ENCODE peak calls at places on chromosomes 3 and 15, in five cellular contexts. U is T-helper 17 cell; H is iris pigment epithelial cell; Z is retina; Q is effector CD4-positive, alpha-beta T cell. I is an unnamed sample.

GRCh38 chr15:83605595-83605994 is 48.3 kb upstream of the ADAMTSL3 start:
- DNase-seq in U (no peak), H (no peak), Z (no peak), Q (no peak), I (no peak)

GRCh38 chr3:158748237-158748828 is 16.1 kb upstream of the RARRES1 start:
- DNase-seq in U (no peak), H (peak; percentile 57), Z (no peak), Q (no peak), I (no peak)

GRCh38 chr15:70323111-70323851 is 225.6 kb upstream of the TLE3 start:
- DNase-seq in U (no peak), H (peak; percentile 69), Z (peak; percentile 74), Q (no peak), I (peak; percentile 22)

GRCh38 chr3:151709847-151710246 is 23.9 kb upstream of the AADACL2 start:
- DNase-seq in U (no peak), H (peak; percentile 83), Z (no peak), Q (no peak), I (no peak)

GRCh38 chr15:79341361-79341760 is 30.4 kb downstream of the TMED3 start:
- DNase-seq in U (no peak), H (no peak), Z (no peak), Q (no peak), I (no peak)

GRCh38 chr3:13040381-13041074 is 32.7 kb downstream of the IQSEC1 start:
- DNase-seq in U (no peak), H (no peak), Z (no peak), Q (no peak), I (no peak)

GRCh38 chr15:99084965-99085364 is 19.9 kb upstream of the SYNM start:
- DNase-seq in U (no peak), H (no peak), Z (no peak), Q (no peak), I (no peak)

GRCh38 chr15:90871716-90872480 is 3.5 kb downstream of the FURIN start:
- DNase-seq in U (no peak), H (no peak), Z (peak; percentile 51), Q (no peak), I (peak; percentile 32)

GRCh38 chr3:21795152-21795837 is 44.3 kb upstream of the ZNF385D start:
- DNase-seq in U (no peak), H (no peak), Z (peak; percentile 40), Q (no peak), I (no peak)

I was measured in NCI-H146.